ENCODE peak calls at places on chromosomes 1 and 21, in ten cellular contexts. G is AG04449; J is OCI-LY7; W is kidney; H is CD8-positive, alpha-beta T cell; O is fibroblast of lung; T is breast epithelium; U is omental fat pad; Z is neural progenitor cell; S is AG09319. D is an unnamed sample.

GRCh38 chr1:180888870-180889269 is 23.8 kb upstream of the KIAA1614 start:
- DNase-seq in G (no peak), J (peak), W (no peak), H (no peak), O (no peak), T (no peak), U (no peak), Z (no peak), S (no peak), D (no peak)

GRCh38 chr1:87295720-87296119 is 33.0 kb upstream of the LMO4 start:
- DNase-seq in G (no peak), J (no peak), W (no peak), H (no peak), O (no peak), T (no peak), U (no peak), Z (peak), S (no peak), D (no peak)

GRCh38 chr1:192088496-192088895 is 69.8 kb upstream of the RGS18 start:
- DNase-seq in G (no peak), J (no peak), W (no peak), H (no peak), O (no peak), T (no peak), U (no peak), Z (no peak), S (no peak), D (no peak)

GRCh38 chr21:32381571-32381970 is 11.2 kb downstream of the URB1 start:
- DNase-seq in G (no peak), J (no peak), W (no peak), H (no peak), O (peak), T (no peak), U (no peak), Z (no peak), S (no peak), D (no peak)

GRCh38 chr1:161082996-161083742 is 6.2 kb downstream of the NECTIN4 start:
- DNase-seq in G (no peak), J (no peak), W (peak), H (no peak), O (peak), T (peak), U (peak), Z (no peak), S (peak), D (peak)

GRCh38 chr1:230977781-230978490 is 725 bp downstream of the TTC13 start:
- DNase-seq in G (no peak), J (peak), W (peak), H (no peak), O (peak), T (no peak), U (no peak), Z (peak), S (no peak), D (peak)

GRCh38 chr1:84715620-84716019 is 25.4 kb upstream of the SSX2IP start:
- DNase-seq in G (no peak), J (no peak), W (no peak), H (no peak), O (no peak), T (no peak), U (no peak), Z (peak), S (no peak), D (no peak)

GRCh38 chr1:111463029-111463683 is 10.6 kb upstream of the C1orf162 start:
- DNase-seq in G (no peak), J (no peak), W (no peak), H (no peak), O (peak), T (no peak), U (no peak), Z (no peak), S (no peak), D (no peak)

GRCh38 chr1:206453111-206453510 is 17.2 kb upstream of the IKBKE start:
- DNase-seq in G (no peak), J (no peak), W (no peak), H (no peak), O (no peak), T (no peak), U (no peak), Z (no peak), S (no peak), D (no peak)

GRCh38 chr21:35015435-35016024 is 33.6 kb downstream of the RUNX1 start:
- DNase-seq in G (no peak), J (no peak), W (no peak), H (no peak), O (no peak), T (no peak), U (no peak), Z (no peak), S (no peak), D (no peak)

GRCh38 chr1:155064109-155064812 is 721 bp downstream of the EFNA4 start:
- DNase-seq in G (no peak), J (peak), W (no peak), H (no peak), O (peak), T (no peak), U (no peak), Z (peak), S (no peak), D (no peak)

GRCh38 chr1:189597083-189597482 is 880.6 kb downstream of the BRINP3 start:
- DNase-seq in G (no peak), J (no peak), W (no peak), H (no peak), O (no peak), T (no peak), U (no peak), Z (no peak), S (no peak), D (no peak)

GRCh38 chr1:20597650-20598049 is 8.8 kb downstream of the CDA start:
- DNase-seq in G (no peak), J (no peak), W (no peak), H (no peak), O (no peak), T (no peak), U (no peak), Z (no peak), S (no peak), D (no peak)

GRCh38 chr1:62299426-62300200 is 19.6 kb downstream of the KANK4 start:
- DNase-seq in G (no peak), J (no peak), W (no peak), H (no peak), O (peak), T (peak), U (no peak), Z (no peak), S (no peak), D (no peak)

GRCh38 chr1:227685807-227686206 is 49.3 kb downstream of the JMJD4 start:
- DNase-seq in G (no peak), J (no peak), W (no peak), H (no peak), O (no peak), T (no peak), U (no peak), Z (no peak), S (no peak), D (no peak)

GRCh38 chr1:216464489-216464888 is 41.2 kb upstream of the USH2A start:
- DNase-seq in G (peak), J (no peak), W (no peak), H (no peak), O (peak), T (no peak), U (no peak), Z (no peak), S (peak), D (no peak)

GRCh38 chr1:223155153-223155552 is 12.1 kb upstream of the TLR5 start:
- DNase-seq in G (no peak), J (no peak), W (no peak), H (no peak), O (no peak), T (no peak), U (no peak), Z (no peak), S (no peak), D (no peak)

GRCh38 chr1:86067626-86068025 is 88.9 kb downstream of the COL24A1 start:
- DNase-seq in G (no peak), J (no peak), W (no peak), H (no peak), O (peak), T (no peak), U (no peak), Z (no peak), S (no peak), D (no peak)

GRCh38 chr1:62530516-62531154 is 66.7 kb upstream of the ANGPTL3 start:
- DNase-seq in G (peak), J (peak), W (no peak), H (no peak), O (peak), T (no peak), U (no peak), Z (peak), S (peak), D (peak)

GRCh38 chr1:186059752-186060151 is 315.3 kb downstream of the TPR start:
- DNase-seq in G (no peak), J (no peak), W (no peak), H (no peak), O (peak), T (no peak), U (no peak), Z (no peak), S (no peak), D (no peak)

GRCh38 chr1:202810193-202810614 is 550 bp upstream of the PCAT6 start:
- DNase-seq in G (no peak), J (no peak), W (no peak), H (no peak), O (no peak), T (no peak), U (no peak), Z (no peak), S (no peak), D (no peak)

GRCh38 chr21:42444745-42445059 is 41.0 kb downstream of the UBASH3A start:
- DNase-seq in G (no peak), J (no peak), W (no peak), H (no peak), O (no peak), T (no peak), U (no peak), Z (no peak), S (no peak), D (no peak)

GRCh38 chr1:225113265-225113664 is 183.8 kb downstream of the DNAH14 start:
- DNase-seq in G (no peak), J (no peak), W (no peak), H (no peak), O (no peak), T (no peak), U (no peak), Z (no peak), S (no peak), D (no peak)

GRCh38 chr1:36530791-36531190 is 48.1 kb upstream of the CSF3R start:
- DNase-seq in G (no peak), J (no peak), W (no peak), H (no peak), O (no peak), T (no peak), U (no peak), Z (no peak), S (no peak), D (no peak)

GRCh38 chr1:12626888-12627287 is 8.9 kb upstream of the DHRS3 start:
- DNase-seq in G (no peak), J (no peak), W (no peak), H (no peak), O (no peak), T (no peak), U (no peak), Z (no peak), S (no peak), D (no peak)

GRCh38 chr1:68426594-68426993 is 23.2 kb downstream of the RPE65 start:
- DNase-seq in G (no peak), J (no peak), W (no peak), H (no peak), O (no peak), T (no peak), U (no peak), Z (no peak), S (peak), D (no peak)

GRCh38 chr1:119966020-119966419 is 69.7 kb upstream of the ADAM30 start:
- DNase-seq in G (no peak), J (no peak), W (no peak), H (no peak), O (peak), T (no peak), U (no peak), Z (no peak), S (peak), D (no peak)

GRCh38 chr1:37682334-37682987 is 9.9 kb upstream of the CDCA8 start:
- DNase-seq in G (no peak), J (peak), W (no peak), H (peak), O (peak), T (peak), U (peak), Z (peak), S (no peak), D (peak)

GRCh38 chr1:2415801-2416208 is 3.4 kb upstream of the PEX10 start:
- DNase-seq in G (no peak), J (peak), W (no peak), H (no peak), O (no peak), T (no peak), U (no peak), Z (no peak), S (no peak), D (no peak)

GRCh38 chr1:64745986-64746940 is 1.4 kb downstream of the RAVER2 start:
- DNase-seq in G (no peak), J (no peak), W (no peak), H (no peak), O (peak), T (no peak), U (no peak), Z (no peak), S (no peak), D (no peak)

DNA sequence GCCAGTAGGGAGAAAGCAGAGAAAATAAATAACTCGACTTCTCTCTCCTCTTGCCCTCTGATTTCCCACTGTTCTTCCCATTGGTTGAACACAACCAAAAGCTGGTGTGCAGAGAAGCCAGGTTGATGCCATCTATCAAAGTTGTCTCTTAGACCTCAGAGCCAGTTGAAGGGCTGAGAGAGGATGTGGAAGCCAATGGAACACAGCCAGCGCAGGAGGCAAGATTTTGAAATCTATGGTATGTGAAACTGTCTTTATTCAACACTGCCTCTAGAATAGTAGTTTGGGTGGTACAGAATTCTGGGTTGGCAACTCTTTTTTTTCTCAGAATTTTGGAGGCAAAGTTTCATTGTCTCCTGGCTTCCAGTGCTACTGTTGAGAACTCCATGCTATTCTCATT is 11.3 kb upstream of the SMAP2 start:
- DNase-seq in G (no peak), J (no peak), W (no peak), H (no peak), O (no peak), T (no peak), U (no peak), Z (no peak), S (no peak), D (no peak)
- TF ChIP-seq CTCF in G (no peak), J (no peak), W (no peak), H (no peak), O (no peak), T (no peak), U (no peak), Z (no peak), S (no peak), D (no peak)

GRCh38 chr1:49252917-49253316 is 476.2 kb upstream of the BEND5 start:
- DNase-seq in G (no peak), J (no peak), W (no peak), H (no peak), O (no peak), T (no peak), U (no peak), Z (no peak), S (no peak), D (no peak)

GRCh38 chr1:49251385-49251784 is 474.7 kb upstream of the BEND5 start:
- DNase-seq in G (no peak), J (no peak), W (no peak), H (no peak), O (no peak), T (no peak), U (no peak), Z (no peak), S (no peak), D (no peak)
- TF ChIP-seq CTCF in G (no peak), J (no peak), W (no peak), H (no peak), O (no peak), T (no peak), U (no peak), Z (no peak), S (no peak), D (no peak)

GRCh38 chr1:162197615-162198497 is 128.4 kb downstream of the NOS1AP start:
- DNase-seq in G (no peak), J (no peak), W (no peak), H (no peak), O (no peak), T (no peak), U (no peak), Z (no peak), S (no peak), D (no peak)
- TF ChIP-seq CTCF in G (no peak), J (no peak), W (no peak), H (no peak), O (no peak), T (no peak), U (no peak), Z (peak), S (no peak), D (peak)

GRCh38 chr1:60265560-60266535 is 192.3 kb upstream of the C1orf87 start:
- DNase-seq in G (no peak), J (no peak), W (no peak), H (no peak), O (peak), T (no peak), U (no peak), Z (no peak), S (no peak), D (no peak)

GRCh38 chr1:60268451-60268850 is 194.9 kb upstream of the C1orf87 start:
- DNase-seq in G (no peak), J (no peak), W (no peak), H (no peak), O (no peak), T (no peak), U (no peak), Z (no peak), S (no peak), D (no peak)

DNA sequence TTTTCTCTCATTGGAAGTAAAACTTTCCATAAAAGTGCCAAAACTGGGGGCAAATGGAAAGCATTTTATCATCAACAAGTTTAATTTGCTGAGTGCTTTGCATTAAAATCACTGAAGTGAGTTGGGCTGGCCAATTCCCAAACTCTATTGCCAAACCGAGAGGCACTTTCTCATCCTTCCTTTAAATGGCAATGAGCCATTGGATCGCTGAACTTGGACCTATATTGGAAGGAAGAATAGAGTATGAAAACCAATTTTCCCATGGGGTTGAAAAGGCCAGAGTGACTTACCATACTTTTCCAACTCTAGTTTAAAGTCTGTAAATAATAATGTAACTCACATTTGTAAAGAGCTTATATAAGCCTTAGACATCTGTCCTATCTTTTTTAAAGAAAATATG is 189.1 kb upstream of the C1orf87 start:
- DNase-seq in G (no peak), J (no peak), W (no peak), H (no peak), O (no peak), T (no peak), U (no peak), Z (no peak), S (no peak), D (no peak)
- TF ChIP-seq CTCF in G (no peak), J (no peak), W (no peak), H (no peak), O (no peak), T (no peak), U (no peak), Z (no peak), S (no peak), D (no peak)

GRCh38 chr1:45329445-45329844 is 2.8 kb downstream of the HPDL start:
- DNase-seq in G (no peak), J (no peak), W (no peak), H (no peak), O (no peak), T (no peak), U (no peak), Z (peak), S (no peak), D (no peak)

GRCh38 chr1:45328680-45329079 is 2.0 kb downstream of the HPDL start:
- DNase-seq in G (no peak), J (no peak), W (no peak), H (no peak), O (no peak), T (no peak), U (no peak), Z (no peak), S (no peak), D (no peak)

GRCh38 chr1:45325816-45326506 is 734 bp upstream of the HPDL start:
- DNase-seq in G (no peak), J (no peak), W (no peak), H (no peak), O (peak), T (no peak), U (no peak), Z (no peak), S (no peak), D (no peak)

GRCh38 chr1:45327644-45328515 is 1.2 kb downstream of the HPDL start:
- DNase-seq in G (no peak), J (peak), W (no peak), H (no peak), O (no peak), T (no peak), U (no peak), Z (no peak), S (no peak), D (no peak)

DNA sequence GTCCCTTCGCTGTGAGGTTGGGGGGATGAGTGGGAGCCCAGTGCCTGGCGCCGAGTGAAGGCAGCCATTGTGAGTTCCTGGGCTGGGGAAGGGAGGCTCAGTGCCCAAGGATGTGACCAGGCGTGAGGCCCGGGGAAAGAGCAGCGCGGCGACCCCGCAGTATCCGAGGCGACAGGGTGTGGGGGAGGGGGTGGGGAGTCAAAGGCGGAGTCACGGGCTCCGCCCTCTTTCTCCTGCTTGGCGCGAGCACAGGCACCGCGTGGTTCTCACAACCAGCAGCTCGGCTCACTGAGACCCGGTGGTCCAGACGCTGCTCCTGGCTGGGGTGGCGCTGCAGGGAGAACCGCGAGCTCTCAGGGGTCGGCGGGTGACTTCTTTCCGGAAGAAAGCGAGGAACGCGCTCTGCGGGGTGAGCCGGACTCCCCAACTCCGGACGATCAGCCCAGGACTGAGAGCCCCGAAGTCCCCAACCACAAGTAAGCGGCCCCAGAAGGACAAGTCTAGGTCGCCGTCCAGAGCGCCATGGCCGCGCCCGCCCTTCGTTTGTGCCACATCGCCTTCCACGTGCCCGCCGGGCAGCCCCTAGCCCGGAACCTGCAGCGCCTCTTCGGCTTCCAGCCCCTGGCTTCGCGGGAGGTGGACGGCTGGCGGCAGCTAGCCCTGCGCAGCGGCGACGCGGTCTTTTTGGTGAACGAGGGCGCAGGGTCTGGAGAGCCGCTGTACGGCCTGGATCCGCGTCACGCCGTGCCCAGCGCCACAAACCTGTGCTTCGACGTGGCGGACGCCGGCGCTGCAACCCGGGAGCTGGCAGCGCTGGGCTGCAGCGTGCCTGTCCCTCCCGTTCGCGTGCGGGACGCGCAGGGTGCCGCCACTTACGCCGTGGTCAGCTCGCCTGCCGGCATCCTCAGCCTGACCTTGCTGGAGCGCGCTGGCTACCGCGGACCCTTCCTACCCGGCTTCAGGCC is at the start of gene HPDL:
- DNase-seq in G (no peak), J (peak), W (peak), H (no peak), O (peak), T (no peak), U (no peak), Z (peak), S (no peak), D (peak)
- TF ChIP-seq CTCF in G (no peak), J (peak), W (no peak), H (no peak), O (no peak), T (no peak), U (no peak), Z (no peak), S (no peak), D (no peak)

DNA sequence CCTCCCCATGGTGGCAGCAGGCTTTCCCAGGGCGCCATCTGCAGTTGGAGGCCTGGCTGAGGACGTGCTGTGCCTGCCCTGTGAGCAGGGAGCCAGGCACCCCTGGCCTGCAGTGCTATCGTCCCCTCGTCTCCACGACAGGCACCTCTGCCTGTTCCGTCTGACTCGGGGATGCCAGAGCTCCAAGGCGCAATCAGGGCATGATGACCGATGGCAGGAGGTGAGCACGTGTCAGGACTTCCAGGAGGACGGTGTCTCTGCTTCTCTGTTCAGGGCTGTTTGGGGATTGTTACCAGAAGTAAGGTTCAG is 125.2 kb downstream of the PCBP3 start:
- DNase-seq in G (no peak), J (no peak), W (no peak), H (no peak), O (no peak), T (no peak), U (no peak), Z (peak), S (no peak), D (no peak)
- TF ChIP-seq CTCF in G (peak), J (peak), W (no peak), H (no peak), O (no peak), T (no peak), U (no peak), Z (peak), S (no peak), D (no peak)